ENCODE peak calls at places on chromosomes 4 and X, in five cellular contexts. I is PC-9; R is naive thymus-derived CD4-positive, alpha-beta T cell; N is stimulated activated naive B cell treated with anti-CD40 and anti-IgM and Interleukin-4, amounts not matched to agents 10 μg/mL and 1 μg/mL and 100 μg/mL, for 72 hours; G is esophagus muscularis mucosa. Y is an unnamed sample.

GRCh38 chr4:145820407-145820806 is 118.2 kb downstream of the ZNF827 start:
- DNase-seq in I (no peak), R (no peak), N (no peak), G (no peak), Y (no peak)

GRCh38 chr4:10008208-10009005 is 12.9 kb downstream of the SLC2A9 start:
- DNase-seq in I (peak; percentile 33), R (no peak), N (no peak), G (no peak), Y (peak; percentile 46)

GRCh38 chr4:165383757-165384156 is 4.9 kb downstream of the CPE start:
- DNase-seq in I (no peak), R (no peak), N (no peak), G (no peak), Y (no peak)

GRCh38 chrX:31397119-31397518 is 325.3 kb upstream of the FTHL17 start:
- DNase-seq in I (no peak), R (no peak), N (no peak), G (no peak), Y (no peak)

GRCh38 chr4:142556613-142557012 is 289.5 kb downstream of the INPP4B start:
- DNase-seq in I (no peak), R (no peak), N (no peak), G (no peak), Y (no peak)

GRCh38 chr4:3408793-3409330 is 32.9 kb upstream of the HGFAC start:
- DNase-seq in I (no peak), R (no peak), N (no peak), G (no peak), Y (no peak)

GRCh38 chr4:56147371-56147770 is 198.6 kb downstream of the CEP135 start:
- DNase-seq in I (no peak), R (no peak), N (no peak), G (no peak), Y (no peak)

GRCh38 chr4:52546449-52546848 is 112.7 kb downstream of the USP46 start:
- DNase-seq in I (no peak), R (no peak), N (no peak), G (peak; percentile 47), Y (no peak)

GRCh38 chr4:184751585-184751956 is 17.7 kb upstream of the CENPU start:
- DNase-seq in I (no peak), R (no peak), N (no peak), G (no peak), Y (peak; percentile 20)

GRCh38 chr4:99815597-99816011 is 1.0 kb upstream of the DAPP1 start:
- DNase-seq in I (peak; percentile 72), R (no peak), N (no peak), G (no peak), Y (no peak)

GRCh38 chrX:19909761-19910160 is 22.4 kb upstream of the SH3KBP1 start:
- DNase-seq in I (no peak), R (no peak), N (no peak), G (no peak), Y (no peak)

GRCh38 chr4:54378461-54378860 is 149.4 kb downstream of the PDGFRA start:
- DNase-seq in I (no peak), R (no peak), N (no peak), G (no peak), Y (no peak)

GRCh38 chr4:7806080-7806630 is 133.5 kb downstream of the AFAP1 start:
- DNase-seq in I (no peak), R (no peak), N (no peak), G (no peak), Y (no peak)

GRCh38 chr4:88242144-88242543 is 42.2 kb downstream of the PPM1K start:
- DNase-seq in I (no peak), R (no peak), N (no peak), G (no peak), Y (no peak)

GRCh38 chr4:24890561-24890960 is 22.3 kb downstream of the CCDC149 start:
- DNase-seq in I (no peak), R (no peak), N (no peak), G (no peak), Y (no peak)

GRCh38 chr4:62588671-62589070 is 1388.5 kb downstream of the ADGRL3 start:
- DNase-seq in I (no peak), R (no peak), N (no peak), G (no peak), Y (no peak)

GRCh38 chr4:19224820-19225219 is 1026.9 kb upstream of the SLIT2 start:
- DNase-seq in I (no peak), R (no peak), N (no peak), G (no peak), Y (peak; percentile 28)

GRCh38 chr4:30837131-30837539 is 117.0 kb downstream of the PCDH7 start:
- DNase-seq in I (peak; percentile 52), R (no peak), N (no peak), G (no peak), Y (no peak)

GRCh38 chr4:61224573-61224972 is 24.4 kb downstream of the ADGRL3 start:
- DNase-seq in I (no peak), R (no peak), N (no peak), G (no peak), Y (no peak)

GRCh38 chr4:77146426-77147399 is 10.3 kb upstream of the CCNG2 start:
- DNase-seq in I (no peak), R (no peak), N (no peak), G (no peak), Y (no peak)

GRCh38 chrX:120585702-120586101 is 18.2 kb upstream of the MCTS1 start:
- DNase-seq in I (no peak), R (no peak), N (no peak), G (no peak), Y (no peak)

GRCh38 chrX:10395643-10396042 is 224.7 kb downstream of the MID1 start:
- DNase-seq in I (no peak), R (no peak), N (no peak), G (no peak), Y (no peak)

GRCh38 chr4:181078236-181078635 is 1165.0 kb upstream of the TENM3 start:
- DNase-seq in I (no peak), R (no peak), N (no peak), G (no peak), Y (no peak)

GRCh38 chr4:11548529-11549176 is 120.0 kb upstream of the HS3ST1 start:
- DNase-seq in I (peak; percentile 29), R (no peak), N (no peak), G (no peak), Y (no peak)

GRCh38 chr4:183266386-183266785 is 53.7 kb downstream of the CLDN22 start:
- DNase-seq in I (no peak), R (no peak), N (no peak), G (no peak), Y (no peak)

GRCh38 chr4:58515206-58515605 is 1405.0 kb upstream of the IGFBP7 start:
- DNase-seq in I (no peak), R (no peak), N (no peak), G (no peak), Y (no peak)

GRCh38 chr4:120977435-120977997 is 55.0 kb upstream of the PRDM5 start:
- DNase-seq in I (no peak), R (peak; percentile 32), N (no peak), G (no peak), Y (peak; percentile 46)

GRCh38 chr4:152591361-152591760 is 55.5 kb upstream of the FBXW7 start:
- DNase-seq in I (no peak), R (peak; percentile 37), N (no peak), G (peak; percentile 92), Y (no peak)

GRCh38 chr4:109576462-109576861 is 16.4 kb downstream of the MCUB start:
- DNase-seq in I (no peak), R (no peak), N (no peak), G (no peak), Y (no peak)

GRCh38 chr4:167290684-167291083 is 56.4 kb upstream of the SPOCK3 start:
- DNase-seq in I (no peak), R (no peak), N (no peak), G (no peak), Y (peak; percentile 11)

GRCh38 chrX:39196192-39197102 is 395.2 kb downstream of the MID1IP1 start:
- DNase-seq in I (no peak), R (peak; percentile 21), N (peak; percentile 51), G (no peak), Y (peak; percentile 77)

GRCh38 chr4:137393043-137393442 is 139.3 kb downstream of the PCDH18 start:
- DNase-seq in I (no peak), R (no peak), N (no peak), G (no peak), Y (no peak)

GRCh38 chrX:33210156-33210555 is 1.2 kb downstream of the DMD start:
- DNase-seq in I (no peak), R (no peak), N (no peak), G (no peak), Y (no peak)

GRCh38 chrX:143121471-143121870 is 95.7 kb downstream of the SPANXN4 start:
- DNase-seq in I (no peak), R (no peak), N (no peak), G (no peak), Y (no peak)

GRCh38 chr4:2083826-2084160 is 24.7 kb downstream of the NAT8L start:
- DNase-seq in I (no peak), R (no peak), N (no peak), G (no peak), Y (no peak)

GRCh38 chr4:182225257-182225852 is 17.8 kb upstream of the TENM3 start:
- DNase-seq in I (no peak), R (no peak), N (no peak), G (peak; percentile 80), Y (no peak)

GRCh38 chr4:88939697-88940096 is 117.3 kb downstream of the FAM13A start:
- DNase-seq in I (no peak), R (no peak), N (no peak), G (no peak), Y (no peak)

GRCh38 chr4:142512161-142512560 is 333.9 kb downstream of the INPP4B start:
- DNase-seq in I (no peak), R (no peak), N (no peak), G (no peak), Y (no peak)

Y was measured in Jurkat, Clone E6-1.